ENCODE peak calls at places on chromosomes 5 and 9, in nine cellular contexts. P, A, C, O, B, I, J, T and U are unnamed samples.

GRCh38 chr9:135990468-135991429 is 29.6 kb upstream of the UBAC1 start:
- DNase-seq in O (no peak), B (peak), P (peak), C (no peak), I (peak), J (no peak), T (peak), A (peak), U (peak)

GRCh38 chr9:104075801-104076753 is 18.0 kb upstream of the SMC2 start:
- DNase-seq in J (peak), A (no peak), P (no peak), I (no peak), B (no peak), T (no peak), C (no peak), O (no peak), U (no peak)

GRCh38 chr5:108623826-108624225 is 123.9 kb upstream of the FER start:
- DNase-seq in J (no peak), T (no peak), O (no peak), I (no peak), C (no peak), B (no peak), P (no peak), A (no peak), U (no peak)

GRCh38 chr5:172902497-172903472 is 56.4 kb upstream of the RPL26L1 start:
- DNase-seq in I (no peak), A (peak), J (peak), B (peak), P (no peak), T (peak), O (peak), C (peak), U (peak)

GRCh38 chr5:54013556-54014157 is 296.7 kb downstream of the ARL15 start:
- DNase-seq in A (no peak), I (no peak), B (no peak), O (no peak), C (no peak), T (no peak), P (no peak), J (peak), U (peak)

GRCh38 chr5:179427676-179428056 is 82.4 kb upstream of the ADAMTS2 start:
- DNase-seq in J (no peak), C (peak), I (no peak), B (no peak), O (no peak), T (no peak), P (no peak), A (no peak), U (no peak)

GRCh38 chr5:67693956-67694564 is 497.5 kb upstream of the CD180 start:
- DNase-seq in T (no peak), J (no peak), P (no peak), B (peak), O (peak), I (no peak), A (no peak), C (no peak), U (no peak)

GRCh38 chr9:96187108-96187695 is 114.8 kb downstream of the HSD17B3 start:
- DNase-seq in C (no peak), I (no peak), A (peak), J (no peak), P (no peak), O (peak), B (no peak), T (no peak), U (peak)

GRCh38 chr9:76595645-76596044 is 136.7 kb downstream of the GCNT1 start:
- DNase-seq in P (no peak), J (no peak), C (no peak), A (no peak), I (no peak), O (no peak), B (no peak), T (no peak), U (no peak)

GRCh38 chr9:131799177-131799823 is 59.4 kb upstream of the RAPGEF1 start:
- DNase-seq in P (peak), O (peak), I (no peak), A (peak), B (peak), J (no peak), C (peak), T (peak), U (peak)

GRCh38 chr5:851076-851475 is 290 bp upstream of the ZDHHC11 start:
- DNase-seq in P (no peak), I (no peak), A (no peak), C (peak), O (no peak), B (peak), T (no peak), J (no peak), U (peak)

GRCh38 chr9:17005085-17005484 is 129.8 kb upstream of the CNTLN start:
- DNase-seq in A (peak), O (peak), T (peak), I (peak), C (no peak), B (peak), P (no peak), J (peak), U (peak)

GRCh38 chr5:161086456-161086855 is 234.4 kb upstream of the ATP10B start:
- DNase-seq in O (no peak), T (no peak), J (peak), I (no peak), B (no peak), C (no peak), P (no peak), A (no peak), U (no peak)

GRCh38 chr5:156409834-156410233 is 82.9 kb downstream of the SGCD start:
- DNase-seq in O (no peak), B (no peak), T (no peak), J (no peak), P (no peak), A (no peak), C (no peak), I (no peak), U (no peak)

GRCh38 chr5:168464641-168465040 is 21.6 kb upstream of the RARS1 start:
- DNase-seq in J (no peak), A (no peak), B (no peak), O (no peak), I (no peak), C (peak), T (no peak), P (no peak), U (no peak)

GRCh38 chr5:124059200-124059599 is 547.2 kb downstream of the CSNK1G3 start:
- DNase-seq in T (no peak), I (no peak), P (no peak), C (no peak), O (no peak), A (no peak), J (no peak), B (no peak), U (no peak)

GRCh38 chr5:143642791-143643190 is 169.2 kb upstream of the HMHB1 start:
- DNase-seq in A (no peak), B (no peak), I (no peak), C (no peak), T (no peak), O (no peak), P (no peak), J (no peak), U (no peak)

GRCh38 chr9:92484563-92484962 is 2.3 kb upstream of the ASPN start:
- DNase-seq in P (no peak), A (no peak), I (no peak), B (no peak), J (no peak), T (no peak), C (no peak), O (no peak), U (no peak)

GRCh38 chr5:125412561-125413535 is 666.4 kb upstream of the ZNF608 start:
- DNase-seq in A (peak), J (no peak), C (peak), T (peak), P (no peak), O (peak), I (peak), B (peak), U (peak)

GRCh38 chr9:132055756-132056155 is 23.9 kb downstream of the MED27 start:
- DNase-seq in B (no peak), A (no peak), P (no peak), C (no peak), T (no peak), J (no peak), I (no peak), O (no peak), U (no peak)

GRCh38 chr5:67154518-67155206 is 41.9 kb downstream of the CD180 start:
- DNase-seq in P (no peak), O (peak), A (no peak), J (no peak), I (peak), B (no peak), T (no peak), C (no peak), U (no peak)

GRCh38 chr5:176545737-176546509 is 3.2 kb upstream of the CDHR2 start:
- DNase-seq in B (peak), A (no peak), J (no peak), I (no peak), T (no peak), O (no peak), P (no peak), C (no peak), U (peak)

GRCh38 chr5:73917433-73917832 is 291.4 kb downstream of the ARHGEF28 start:
- DNase-seq in O (peak), C (peak), P (no peak), T (no peak), A (no peak), J (no peak), B (peak), I (peak), U (no peak)

GRCh38 chr9:69379250-69379982 is 54.4 kb downstream of the ENTREP1 start:
- DNase-seq in A (no peak), B (peak), J (peak), P (no peak), C (no peak), T (no peak), I (no peak), O (no peak), U (no peak)

GRCh38 chr5:156950716-156951115 is 12.3 kb downstream of the TIMD4 start:
- DNase-seq in I (no peak), T (no peak), B (no peak), P (no peak), J (no peak), O (no peak), C (no peak), A (no peak), U (no peak)

GRCh38 chr9:29775491-29775890 is 2202.2 kb upstream of the C9orf72 start:
- DNase-seq in O (no peak), B (no peak), J (no peak), C (no peak), A (no peak), T (no peak), P (no peak), I (no peak), U (no peak)

GRCh38 chr9:87395804-87396458 is 101.7 kb upstream of the DAPK1 start:
- DNase-seq in C (no peak), B (no peak), I (peak), T (no peak), A (peak), O (no peak), P (no peak), J (no peak), U (peak)

GRCh38 chr9:106936680-106937079 is 73.7 kb downstream of the ZNF462 start:
- DNase-seq in P (no peak), C (no peak), O (no peak), I (no peak), J (no peak), B (no peak), T (no peak), A (no peak), U (no peak)

GRCh38 chr5:179264641-179265528 is 80.4 kb downstream of the ADAMTS2 start:
- DNase-seq in C (peak), P (no peak), T (peak), J (no peak), O (no peak), A (no peak), B (no peak), I (no peak), U (no peak)

GRCh38 chr9:69222953-69223352 is 48.9 kb downstream of the TJP2 start:
- DNase-seq in T (no peak), C (no peak), B (no peak), A (no peak), O (no peak), I (no peak), P (no peak), J (no peak), U (no peak)

GRCh38 chr5:138911441-138911840 is 36.3 kb upstream of the LRRTM2 start:
- DNase-seq in J (no peak), P (no peak), A (no peak), B (no peak), C (no peak), O (no peak), I (no peak), T (no peak), U (no peak)

GRCh38 chr5:122187426-122187825 is 58.1 kb downstream of the ZNF474 start:
- DNase-seq in P (no peak), I (no peak), A (no peak), T (no peak), O (no peak), J (no peak), C (no peak), B (no peak), U (no peak)

GRCh38 chr5:142597025-142597424 is 88.9 kb downstream of the FGF1 start:
- DNase-seq in I (no peak), B (no peak), O (no peak), P (no peak), J (no peak), C (no peak), A (no peak), T (no peak), U (no peak)

GRCh38 chr9:89806371-89807100 is 201.7 kb downstream of the GADD45G start:
- DNase-seq in O (no peak), P (no peak), T (no peak), J (no peak), I (no peak), B (no peak), A (no peak), C (no peak), U (no peak)

GRCh38 chr9:86443992-86444391 is 89.8 kb upstream of the TUT7 start:
- DNase-seq in O (no peak), P (no peak), B (no peak), I (no peak), C (no peak), T (no peak), J (no peak), A (no peak), U (no peak)

GRCh38 chr5:135745897-135746500 is 88.5 kb upstream of the SLC25A48 start:
- DNase-seq in O (no peak), A (no peak), P (no peak), C (no peak), I (no peak), B (no peak), T (peak), J (no peak), U (no peak)

GRCh38 chr5:158970569-158971014 is 129.1 kb downstream of the EBF1 start:
- DNase-seq in O (no peak), B (no peak), A (no peak), T (no peak), C (no peak), J (no peak), P (no peak), I (no peak), U (no peak)

GRCh38 chr9:6924149-6924548 is 166.4 kb downstream of the KDM4C start:
- DNase-seq in O (no peak), B (no peak), J (no peak), I (no peak), T (no peak), P (no peak), C (no peak), A (no peak), U (no peak)

GRCh38 chr5:155773680-155774079 is 553.3 kb upstream of the SGCD start:
- DNase-seq in P (no peak), I (no peak), B (no peak), O (no peak), C (no peak), J (no peak), A (no peak), T (no peak), U (no peak)